ENCODE peak calls at places on chromosomes 5 and 9, in seven cellular contexts. L is MM.1S, X is esophagus squamous epithelium, Y is nephron progenitor cell, H is body of pancreas, V is gastrocnemius medialis, R is foreskin melanocyte. U is an unnamed sample.

GRCh38 chr5:78162253-78162862 is 132.1 kb downstream of the AP3B1 start:
- DNase-seq in X (no peak), R (no peak), Y (peak; percentile 8), V (no peak), L (peak; percentile 18), H (no peak), U (no peak)

GRCh38 chr9:128192601-128193371 is 1.4 kb upstream of the CIZ1 start:
- DNase-seq in Y (no peak), L (peak; percentile 61), H (peak; percentile 77), R (peak; percentile 79), V (peak; percentile 74), X (no peak), U (peak; percentile 69)

GRCh38 chr5:180098526-180098925 is 27.0 kb upstream of the RNF130 start:
- DNase-seq in V (no peak), R (no peak), Y (no peak), L (no peak), H (no peak), X (no peak), U (no peak)

GRCh38 chr9:94164756-94165549 is 80.7 kb downstream of the PTPDC1 start:
- DNase-seq in Y (no peak), X (no peak), V (no peak), L (no peak), R (no peak), H (no peak), U (no peak)

GRCh38 chr5:123454236-123454911 is 31.2 kb upstream of the CEP120 start:
- DNase-seq in R (no peak), H (no peak), L (no peak), V (no peak), X (no peak), Y (no peak), U (no peak)

GRCh38 chr5:76547242-76547890 is 75.8 kb downstream of the F2RL2 start:
- DNase-seq in R (peak; percentile 67), L (peak; percentile 93), Y (no peak), V (no peak), X (no peak), H (peak; percentile 40), U (no peak)

GRCh38 chr5:15957124-15957523 is 222.5 kb downstream of the MARCHF11 start:
- DNase-seq in R (no peak), V (no peak), Y (no peak), L (no peak), X (no peak), H (no peak), U (no peak)

GRCh38 chr5:163379298-163380155 is 57.9 kb upstream of the CCNG1 start:
- DNase-seq in H (peak; percentile 29), R (peak; percentile 27), Y (no peak), L (no peak), V (no peak), X (no peak), U (no peak)

GRCh38 chr9:33517373-33517772 is 6.7 kb upstream of the ANKRD18B start:
- DNase-seq in R (peak; percentile 33), V (no peak), Y (no peak), H (peak; percentile 42), X (no peak), L (peak; percentile 54), U (peak; percentile 54)

GRCh38 chr5:137630216-137630971 is 105.5 kb downstream of the KLHL3 start:
- DNase-seq in L (no peak), V (no peak), Y (peak; percentile 31), H (no peak), X (no peak), R (no peak), U (no peak)